ENCODE peak calls at places on chromosomes 13 and 19, in six cellular contexts. F is EH, S is cardiac fibroblast, H is GF-D8, I is BJ, T is COLO829. U is an unnamed sample.

GRCh38 chr19:50460161-50460765 is 16.0 kb upstream of the EMC10 start:
- DNase-seq in F (peak), S (peak), H (no peak), I (no peak), T (peak), U (no peak)

GRCh38 chr13:28411859-28412353 is 83.0 kb downstream of the FLT1 start:
- DNase-seq in F (peak), S (no peak), H (peak), I (no peak), T (no peak), U (no peak)

GRCh38 chr19:18675779-18676178 is 7.7 kb upstream of the CRTC1 start:
- DNase-seq in F (peak), S (peak), H (no peak), I (no peak), T (no peak), U (no peak)

GRCh38 chr13:60788156-60788829 is 391.3 kb downstream of the TDRD3 start:
- DNase-seq in F (no peak), S (peak), H (no peak), I (no peak), T (no peak), U (peak)

GRCh38 chr13:110409581-110409992 is 102.5 kb downstream of the COL4A2 start:
- DNase-seq in F (peak), S (peak), H (no peak), I (no peak), T (peak), U (peak)

GRCh38 chr19:46451352-46451751 is 20.0 kb downstream of the PNMA8A start:
- DNase-seq in F (no peak), S (no peak), H (no peak), I (no peak), T (peak), U (no peak)

GRCh38 chr13:73223372-73223781 is 164.6 kb downstream of the KLF5 start:
- DNase-seq in F (no peak), S (no peak), H (no peak), I (no peak), T (peak), U (no peak)

GRCh38 chr19:46958542-46958941 is 61.1 kb upstream of the NPAS1 start:
- DNase-seq in F (peak), S (peak), H (no peak), I (peak), T (no peak), U (no peak)

GRCh38 chr19:3459322-3459881 is 20.9 kb downstream of the SMIM24 start:
- DNase-seq in F (peak), S (peak), H (no peak), I (peak), T (no peak), U (peak)

GRCh38 chr13:83824120-83824519 is 58.2 kb downstream of the SLITRK1 start:
- DNase-seq in F (no peak), S (no peak), H (no peak), I (no peak), T (no peak), U (no peak)

GRCh38 chr19:55467236-55468053 is 2.9 kb upstream of the C19orf85 start:
- DNase-seq in F (peak), S (peak), H (peak), I (no peak), T (no peak), U (peak)

GRCh38 chr19:28934626-28935025 is 278.3 kb downstream of the UQCRFS1 start:
- DNase-seq in F (peak), S (peak), H (no peak), I (no peak), T (no peak), U (no peak)

GRCh38 chr13:64029343-64030093 is 2613.9 kb upstream of the PCDH20 start:
- DNase-seq in F (no peak), S (no peak), H (no peak), I (no peak), T (no peak), U (no peak)

GRCh38 chr13:110182461-110182860 is 124.5 kb downstream of the COL4A1 start:
- DNase-seq in F (no peak), S (no peak), H (no peak), I (no peak), T (no peak), U (no peak)

GRCh38 chr19:51687791-51688664 is 5.1 kb upstream of the SPACA6 start:
- DNase-seq in F (peak), S (peak), H (no peak), I (no peak), T (no peak), U (peak)

GRCh38 chr13:113880651-113881611 is 17.1 kb upstream of the GAS6 start:
- DNase-seq in F (peak), S (peak), H (no peak), I (no peak), T (no peak), U (no peak)

GRCh38 chr19:12647490-12648071 is 19.0 kb downstream of the MAN2B1 start:
- DNase-seq in F (peak), S (peak), H (no peak), I (no peak), T (no peak), U (peak)

GRCh38 chr19:49161987-49162386 is 4.4 kb downstream of the TRPM4 start:
- DNase-seq in F (no peak), S (peak), H (no peak), I (no peak), T (peak), U (no peak)

GRCh38 chr13:99614465-99614885 is 113.2 kb downstream of the TM9SF2 start:
- DNase-seq in F (peak), S (peak), H (no peak), I (no peak), T (no peak), U (no peak)

GRCh38 chr13:32228330-32229041 is 86.7 kb downstream of the ZAR1L start:
- DNase-seq in F (peak), S (peak), H (no peak), I (no peak), T (no peak), U (no peak)

GRCh38 chr13:66859934-66860867 is 369.9 kb downstream of the PCDH9 start:
- DNase-seq in F (no peak), S (no peak), H (no peak), I (no peak), T (no peak), U (no peak)

GRCh38 chr13:87130401-87130800 is 540.8 kb upstream of the SLITRK5 start:
- DNase-seq in F (no peak), S (no peak), H (no peak), I (no peak), T (no peak), U (no peak)

GRCh38 chr19:13957107-13957506 is 4.8 kb downstream of the DCAF15 start:
- DNase-seq in F (no peak), S (no peak), H (no peak), I (no peak), T (no peak), U (no peak)

GRCh38 chr13:59946924-59947323 is 216.8 kb downstream of the DIAPH3 start:
- DNase-seq in F (peak), S (peak), H (no peak), I (peak), T (no peak), U (no peak)

GRCh38 chr19:46944918-46945628 is 74.6 kb upstream of the NPAS1 start:
- DNase-seq in F (peak), S (peak), H (no peak), I (no peak), T (no peak), U (peak)

GRCh38 chr19:15583346-15583745 is 31.7 kb upstream of the CYP4F8 start:
- DNase-seq in F (no peak), S (no peak), H (no peak), I (no peak), T (no peak), U (no peak)

GRCh38 chr19:47446534-47447469 is 24.9 kb downstream of the SLC8A2 start:
- DNase-seq in F (peak), S (peak), H (peak), I (no peak), T (peak), U (no peak)

GRCh38 chr13:47564041-47564440 is 437.0 kb downstream of the SUCLA2 start:
- DNase-seq in F (no peak), S (no peak), H (no peak), I (no peak), T (no peak), U (no peak)

GRCh38 chr13:112444416-112445399 is 68.6 kb downstream of the SPACA7 start:
- DNase-seq in F (no peak), S (no peak), H (no peak), I (no peak), T (no peak), U (no peak)

GRCh38 chr13:73142091-73142490 is 83.3 kb downstream of the KLF5 start:
- DNase-seq in F (no peak), S (no peak), H (no peak), I (no peak), T (no peak), U (no peak)

GRCh38 chr13:85503797-85504196 is 295.4 kb downstream of the SLITRK6 start:
- DNase-seq in F (peak), S (peak), H (no peak), I (no peak), T (peak), U (no peak)

GRCh38 chr19:58355215-58355796 is 2.0 kb upstream of the A1BG start:
- DNase-seq in F (no peak), S (no peak), H (no peak), I (no peak), T (no peak), U (no peak)

GRCh38 chr13:114109646-114110045 is 22.8 kb downstream of the RASA3 start:
- DNase-seq in F (peak), S (no peak), H (no peak), I (no peak), T (no peak), U (peak)

GRCh38 chr19:29667941-29668340 is 2.7 kb downstream of the PLEKHF1 start:
- DNase-seq in F (no peak), S (no peak), H (no peak), I (no peak), T (no peak), U (no peak)

GRCh38 chr19:56148096-56148495 is 7.0 kb downstream of the ZNF444 start:
- DNase-seq in F (no peak), S (no peak), H (no peak), I (no peak), T (no peak), U (no peak)

GRCh38 chr19:55647732-55648656 is at the start of gene CCDC106:
- DNase-seq in F (peak), S (peak), H (no peak), I (no peak), T (no peak), U (peak)

GRCh38 chr19:36963262-36963661 is 47.1 kb downstream of the ZNF568 start:
- DNase-seq in F (no peak), S (no peak), H (no peak), I (no peak), T (no peak), U (no peak)

U was measured in left cardiac atrium.